ENCODE peak calls at places on chromosomes 12 and 14, in seven cellular contexts. One of them, this sample, is unnamed.

GRCh38 chr14:68247867-68248266 is 428.3 kb downstream of the RAD51B start:
- DNase-seq in OCI-LY7: no peak
- DNase-seq in GM10248: no peak
- DNase-seq in activated T-cell treated with anti-CD3 and anti-CD28 coated beads, Interleukin-2, amount 50 U/mL, for 48 hours: no peak
- DNase-seq in left ventricle myocardium inferior: no peak
- DNase-seq in T-helper 1 cell: no peak
- DNase-seq in T-helper 17 cell: no peak
- DNase-seq in this sample: no peak

GRCh38 chr14:23119362-23120327 is 590 bp upstream of the CEBPE start:
- DNase-seq in OCI-LY7: peak
- DNase-seq in GM10248: peak
- DNase-seq in activated T-cell treated with anti-CD3 and anti-CD28 coated beads, Interleukin-2, amount 50 U/mL, for 48 hours: peak
- DNase-seq in left ventricle myocardium inferior: no peak
- DNase-seq in T-helper 1 cell: no peak
- DNase-seq in T-helper 17 cell: peak
- DNase-seq in this sample: peak

GRCh38 chr12:49565956-49566265 is 2.0 kb downstream of the MCRS1 start:
- DNase-seq in OCI-LY7: no peak
- DNase-seq in GM10248: no peak
- DNase-seq in activated T-cell treated with anti-CD3 and anti-CD28 coated beads, Interleukin-2, amount 50 U/mL, for 48 hours: no peak
- DNase-seq in left ventricle myocardium inferior: no peak
- DNase-seq in T-helper 1 cell: no peak
- DNase-seq in T-helper 17 cell: no peak
- DNase-seq in this sample: no peak

GRCh38 chr12:132374821-132375445 is 45.5 kb upstream of the GALNT9 start:
- DNase-seq in OCI-LY7: no peak
- DNase-seq in GM10248: no peak
- DNase-seq in activated T-cell treated with anti-CD3 and anti-CD28 coated beads, Interleukin-2, amount 50 U/mL, for 48 hours: no peak
- DNase-seq in left ventricle myocardium inferior: peak
- DNase-seq in T-helper 1 cell: no peak
- DNase-seq in T-helper 17 cell: no peak
- DNase-seq in this sample: no peak

GRCh38 chr12:101230547-101230946 is 20.5 kb upstream of the SLC5A8 start:
- DNase-seq in OCI-LY7: no peak
- DNase-seq in GM10248: no peak
- DNase-seq in activated T-cell treated with anti-CD3 and anti-CD28 coated beads, Interleukin-2, amount 50 U/mL, for 48 hours: no peak
- DNase-seq in left ventricle myocardium inferior: no peak
- DNase-seq in T-helper 1 cell: no peak
- DNase-seq in T-helper 17 cell: no peak
- DNase-seq in this sample: no peak

GRCh38 chr14:67514650-67515385 is 18.3 kb upstream of the PLEKHH1 start:
- DNase-seq in OCI-LY7: peak
- DNase-seq in GM10248: peak
- DNase-seq in activated T-cell treated with anti-CD3 and anti-CD28 coated beads, Interleukin-2, amount 50 U/mL, for 48 hours: peak
- DNase-seq in left ventricle myocardium inferior: peak
- DNase-seq in T-helper 1 cell: peak
- DNase-seq in T-helper 17 cell: peak
- DNase-seq in this sample: peak

GRCh38 chr14:74364271-74364880 is 16.1 kb downstream of the VRTN start:
- DNase-seq in OCI-LY7: no peak
- DNase-seq in GM10248: no peak
- DNase-seq in activated T-cell treated with anti-CD3 and anti-CD28 coated beads, Interleukin-2, amount 50 U/mL, for 48 hours: no peak
- DNase-seq in left ventricle myocardium inferior: no peak
- DNase-seq in T-helper 1 cell: no peak
- DNase-seq in T-helper 17 cell: no peak
- DNase-seq in this sample: no peak

GRCh38 chr14:81170829-81171195 is 49.9 kb downstream of the GTF2A1 start:
- DNase-seq in OCI-LY7: no peak
- DNase-seq in GM10248: no peak
- DNase-seq in activated T-cell treated with anti-CD3 and anti-CD28 coated beads, Interleukin-2, amount 50 U/mL, for 48 hours: no peak
- DNase-seq in left ventricle myocardium inferior: no peak
- DNase-seq in T-helper 1 cell: no peak
- DNase-seq in T-helper 17 cell: no peak
- DNase-seq in this sample: no peak

GRCh38 chr14:101476931-101477553 is 84.3 kb upstream of the DIO3 start:
- DNase-seq in OCI-LY7: peak
- DNase-seq in GM10248: no peak
- DNase-seq in activated T-cell treated with anti-CD3 and anti-CD28 coated beads, Interleukin-2, amount 50 U/mL, for 48 hours: no peak
- DNase-seq in left ventricle myocardium inferior: no peak
- DNase-seq in T-helper 1 cell: no peak
- DNase-seq in T-helper 17 cell: no peak
- DNase-seq in this sample: no peak

GRCh38 chr12:118060301-118061010 is 523 bp downstream of the WSB2 start:
- DNase-seq in OCI-LY7: no peak
- DNase-seq in GM10248: no peak
- DNase-seq in activated T-cell treated with anti-CD3 and anti-CD28 coated beads, Interleukin-2, amount 50 U/mL, for 48 hours: peak
- DNase-seq in left ventricle myocardium inferior: peak
- DNase-seq in T-helper 1 cell: peak
- DNase-seq in T-helper 17 cell: peak
- DNase-seq in this sample: no peak

GRCh38 chr14:103597623-103598372 is 31.2 kb upstream of the KLC1 start:
- DNase-seq in OCI-LY7: no peak
- DNase-seq in GM10248: no peak
- DNase-seq in activated T-cell treated with anti-CD3 and anti-CD28 coated beads, Interleukin-2, amount 50 U/mL, for 48 hours: peak
- DNase-seq in left ventricle myocardium inferior: peak
- DNase-seq in T-helper 1 cell: no peak
- DNase-seq in T-helper 17 cell: no peak
- DNase-seq in this sample: no peak

GRCh38 chr14:23937121-23937692 is 16.4 kb upstream of the DHRS4 start:
- DNase-seq in OCI-LY7: no peak
- DNase-seq in GM10248: no peak
- DNase-seq in activated T-cell treated with anti-CD3 and anti-CD28 coated beads, Interleukin-2, amount 50 U/mL, for 48 hours: no peak
- DNase-seq in left ventricle myocardium inferior: no peak
- DNase-seq in T-helper 1 cell: no peak
- DNase-seq in T-helper 17 cell: no peak
- DNase-seq in this sample: no peak

GRCh38 chr14:77133718-77134338 is 7.8 kb downstream of the ZDHHC22 start:
- DNase-seq in OCI-LY7: peak
- DNase-seq in GM10248: peak
- DNase-seq in activated T-cell treated with anti-CD3 and anti-CD28 coated beads, Interleukin-2, amount 50 U/mL, for 48 hours: peak
- DNase-seq in left ventricle myocardium inferior: peak
- DNase-seq in T-helper 1 cell: peak
- DNase-seq in T-helper 17 cell: peak
- DNase-seq in this sample: peak

GRCh38 chr14:80110721-80111120 is 100.6 kb downstream of the DIO2 start:
- DNase-seq in OCI-LY7: no peak
- DNase-seq in GM10248: no peak
- DNase-seq in activated T-cell treated with anti-CD3 and anti-CD28 coated beads, Interleukin-2, amount 50 U/mL, for 48 hours: no peak
- DNase-seq in left ventricle myocardium inferior: no peak
- DNase-seq in T-helper 1 cell: no peak
- DNase-seq in T-helper 17 cell: no peak
- DNase-seq in this sample: no peak

GRCh38 chr14:33061667-33062325 is 123.1 kb downstream of the NPAS3 start:
- DNase-seq in OCI-LY7: peak
- DNase-seq in GM10248: no peak
- DNase-seq in activated T-cell treated with anti-CD3 and anti-CD28 coated beads, Interleukin-2, amount 50 U/mL, for 48 hours: no peak
- DNase-seq in left ventricle myocardium inferior: no peak
- DNase-seq in T-helper 1 cell: no peak
- DNase-seq in T-helper 17 cell: no peak
- DNase-seq in this sample: no peak

GRCh38 chr14:33691907-33692306 is 259.0 kb downstream of the EGLN3 start:
- DNase-seq in OCI-LY7: no peak
- DNase-seq in GM10248: no peak
- DNase-seq in activated T-cell treated with anti-CD3 and anti-CD28 coated beads, Interleukin-2, amount 50 U/mL, for 48 hours: no peak
- DNase-seq in left ventricle myocardium inferior: no peak
- DNase-seq in T-helper 1 cell: no peak
- DNase-seq in T-helper 17 cell: no peak
- DNase-seq in this sample: no peak

GRCh38 chr14:49481099-49481498 is 105.1 kb downstream of the RPS29 start:
- DNase-seq in OCI-LY7: no peak
- DNase-seq in GM10248: no peak
- DNase-seq in activated T-cell treated with anti-CD3 and anti-CD28 coated beads, Interleukin-2, amount 50 U/mL, for 48 hours: no peak
- DNase-seq in left ventricle myocardium inferior: no peak
- DNase-seq in T-helper 1 cell: no peak
- DNase-seq in T-helper 17 cell: no peak
- DNase-seq in this sample: no peak

GRCh38 chr12:62625238-62625637 is 158.6 kb downstream of the MON2 start:
- DNase-seq in OCI-LY7: no peak
- DNase-seq in GM10248: no peak
- DNase-seq in activated T-cell treated with anti-CD3 and anti-CD28 coated beads, Interleukin-2, amount 50 U/mL, for 48 hours: no peak
- DNase-seq in left ventricle myocardium inferior: no peak
- DNase-seq in T-helper 1 cell: no peak
- DNase-seq in T-helper 17 cell: no peak
- DNase-seq in this sample: no peak

GRCh38 chr12:69932154-69932553 is 107.1 kb downstream of the MYRFL start:
- DNase-seq in OCI-LY7: no peak
- DNase-seq in GM10248: no peak
- DNase-seq in activated T-cell treated with anti-CD3 and anti-CD28 coated beads, Interleukin-2, amount 50 U/mL, for 48 hours: no peak
- DNase-seq in left ventricle myocardium inferior: no peak
- DNase-seq in T-helper 1 cell: no peak
- DNase-seq in T-helper 17 cell: no peak
- DNase-seq in this sample: no peak

GRCh38 chr12:24853588-24853987 is 95.3 kb downstream of the BCAT1 start:
- DNase-seq in OCI-LY7: no peak
- DNase-seq in GM10248: no peak
- DNase-seq in activated T-cell treated with anti-CD3 and anti-CD28 coated beads, Interleukin-2, amount 50 U/mL, for 48 hours: no peak
- DNase-seq in left ventricle myocardium inferior: no peak
- DNase-seq in T-helper 1 cell: no peak
- DNase-seq in T-helper 17 cell: no peak
- DNase-seq in this sample: no peak

GRCh38 chr12:32917094-32917611 is 20.6 kb upstream of the PKP2 start:
- DNase-seq in OCI-LY7: no peak
- DNase-seq in GM10248: no peak
- DNase-seq in activated T-cell treated with anti-CD3 and anti-CD28 coated beads, Interleukin-2, amount 50 U/mL, for 48 hours: no peak
- DNase-seq in left ventricle myocardium inferior: no peak
- DNase-seq in T-helper 1 cell: no peak
- DNase-seq in T-helper 17 cell: no peak
- DNase-seq in this sample: no peak

GRCh38 chr14:100536141-100536540 is 51.1 kb downstream of the BEGAIN start:
- DNase-seq in OCI-LY7: no peak
- DNase-seq in GM10248: no peak
- DNase-seq in activated T-cell treated with anti-CD3 and anti-CD28 coated beads, Interleukin-2, amount 50 U/mL, for 48 hours: no peak
- DNase-seq in left ventricle myocardium inferior: peak
- DNase-seq in T-helper 1 cell: no peak
- DNase-seq in T-helper 17 cell: peak
- DNase-seq in this sample: no peak

GRCh38 chr12:130481392-130481879 is 143.7 kb downstream of the PIWIL1 start:
- DNase-seq in OCI-LY7: no peak
- DNase-seq in GM10248: peak
- DNase-seq in activated T-cell treated with anti-CD3 and anti-CD28 coated beads, Interleukin-2, amount 50 U/mL, for 48 hours: no peak
- DNase-seq in left ventricle myocardium inferior: no peak
- DNase-seq in T-helper 1 cell: no peak
- DNase-seq in T-helper 17 cell: no peak
- DNase-seq in this sample: no peak

GRCh38 chr12:46268349-46268616 is 560 bp downstream of the SLC38A1 start:
- DNase-seq in OCI-LY7: no peak
- DNase-seq in GM10248: no peak
- DNase-seq in activated T-cell treated with anti-CD3 and anti-CD28 coated beads, Interleukin-2, amount 50 U/mL, for 48 hours: no peak
- DNase-seq in left ventricle myocardium inferior: no peak
- DNase-seq in T-helper 1 cell: no peak
- DNase-seq in T-helper 17 cell: no peak
- DNase-seq in this sample: peak

GRCh38 chr14:64711039-64711438 is 6.8 kb downstream of the PLEKHG3 start:
- DNase-seq in OCI-LY7: no peak
- DNase-seq in GM10248: no peak
- DNase-seq in activated T-cell treated with anti-CD3 and anti-CD28 coated beads, Interleukin-2, amount 50 U/mL, for 48 hours: no peak
- DNase-seq in left ventricle myocardium inferior: no peak
- DNase-seq in T-helper 1 cell: no peak
- DNase-seq in T-helper 17 cell: no peak
- DNase-seq in this sample: no peak

GRCh38 chr12:46342562-46343033 is 30.0 kb downstream of the SLC38A2 start:
- DNase-seq in OCI-LY7: peak
- DNase-seq in GM10248: no peak
- DNase-seq in activated T-cell treated with anti-CD3 and anti-CD28 coated beads, Interleukin-2, amount 50 U/mL, for 48 hours: peak
- DNase-seq in left ventricle myocardium inferior: no peak
- DNase-seq in T-helper 1 cell: peak
- DNase-seq in T-helper 17 cell: no peak
- DNase-seq in this sample: peak

GRCh38 chr14:100052819-100053218 is 12.4 kb upstream of the EVL start:
- DNase-seq in OCI-LY7: no peak
- DNase-seq in GM10248: no peak
- DNase-seq in activated T-cell treated with anti-CD3 and anti-CD28 coated beads, Interleukin-2, amount 50 U/mL, for 48 hours: no peak
- DNase-seq in left ventricle myocardium inferior: no peak
- DNase-seq in T-helper 1 cell: no peak
- DNase-seq in T-helper 17 cell: no peak
- DNase-seq in this sample: no peak